ENCODE peak calls at places on chromosome 16, in four cellular contexts. Y is CD8-positive, alpha-beta T cell; K is pancreas; G is colonic mucosa. Z is an unnamed sample.

GRCh38 chr16:84843149-84844048 is 23.6 kb downstream of the CRISPLD2 start:
- DNase-seq in Y (no peak), K (peak), G (no peak), Z (no peak)

GRCh38 chr16:1078579-1079021 is 6.1 kb downstream of the SSTR5 start:
- DNase-seq in Y (no peak), K (peak), G (peak), Z (no peak)

GRCh38 chr16:21626659-21627277 is 25.6 kb downstream of the IGSF6 start:
- DNase-seq in Y (no peak), K (no peak), G (no peak), Z (no peak)

GRCh38 chr16:22191966-22192260 is 14.2 kb upstream of the EEF2K start:
- DNase-seq in Y (peak), K (peak), G (no peak), Z (peak)

GRCh38 chr16:14298374-14299122 is 227.4 kb downstream of the MRTFB start:
- DNase-seq in Y (no peak), K (peak), G (no peak), Z (no peak)

GRCh38 chr16:5379948-5380347 is 282.4 kb upstream of the EEF2KMT start:
- DNase-seq in Y (no peak), K (no peak), G (no peak), Z (no peak)

GRCh38 chr16:73365010-73365409 is 317.1 kb upstream of the ZFHX3 start:
- DNase-seq in Y (no peak), K (no peak), G (no peak), Z (no peak)

GRCh38 chr16:3637371-3637923 is 17.0 kb upstream of the DNASE1 start:
- DNase-seq in Y (peak), K (no peak), G (peak), Z (peak)

GRCh38 chr16:66968847-66969246 is 7.8 kb downstream of the CES3 start:
- DNase-seq in Y (no peak), K (no peak), G (no peak), Z (no peak)

GRCh38 chr16:67941469-67942199 is 2.3 kb downstream of the LCAT start:
- DNase-seq in Y (no peak), K (peak), G (no peak), Z (no peak)

GRCh38 chr16:29745126-29745852 is 501 bp downstream of the C16orf54 start:
- DNase-seq in Y (peak), K (no peak), G (peak), Z (peak)

GRCh38 chr16:30565984-30566383 is 5.5 kb downstream of the ZNF688 start:
- DNase-seq in Y (no peak), K (no peak), G (no peak), Z (no peak)

GRCh38 chr16:16120044-16120381 is 103.3 kb downstream of the ABCC6 start:
- DNase-seq in Y (no peak), K (no peak), G (peak), Z (no peak)

GRCh38 chr16:64094992-64095579 is 1026.8 kb downstream of the CDH11 start:
- DNase-seq in Y (no peak), K (no peak), G (no peak), Z (no peak)

GRCh38 chr16:55505333-55506015 is 3.4 kb upstream of the LPCAT2 start:
- DNase-seq in Y (no peak), K (no peak), G (no peak), Z (no peak)

GRCh38 chr16:58198022-58198683 is at the start of gene CSNK2A2:
- DNase-seq in Y (peak), K (peak), G (peak), Z (peak)
- TF ChIP-seq CTCF in Y (no peak), K (no peak), G (no peak), Z (no peak)

DNA sequence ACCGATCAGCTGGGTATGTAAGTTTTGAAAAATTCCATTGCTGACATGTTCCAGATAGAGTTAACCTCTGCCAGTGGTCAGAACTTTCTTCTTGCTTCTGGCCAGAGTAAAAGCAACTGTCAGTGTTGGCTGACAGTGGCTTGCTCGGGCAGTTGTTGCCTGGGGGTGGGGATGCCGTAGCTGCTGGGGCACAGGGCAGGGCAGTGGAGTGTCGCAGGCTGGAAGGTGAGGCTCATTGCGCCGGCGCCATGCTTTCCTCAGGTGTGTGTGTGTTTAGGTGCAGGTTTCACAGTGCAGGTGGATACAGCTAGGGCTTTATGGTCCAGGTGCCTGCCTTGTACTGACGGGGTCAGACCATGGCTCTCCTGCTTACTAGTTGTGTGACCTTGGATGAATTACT is 156.3 kb downstream of the SNX29 start:
- DNase-seq in Y (no peak), K (no peak), G (no peak), Z (no peak)
- H3K27ac ChIP-seq in Y (no peak), K (no peak), G (no peak), Z (no peak)

DNA sequence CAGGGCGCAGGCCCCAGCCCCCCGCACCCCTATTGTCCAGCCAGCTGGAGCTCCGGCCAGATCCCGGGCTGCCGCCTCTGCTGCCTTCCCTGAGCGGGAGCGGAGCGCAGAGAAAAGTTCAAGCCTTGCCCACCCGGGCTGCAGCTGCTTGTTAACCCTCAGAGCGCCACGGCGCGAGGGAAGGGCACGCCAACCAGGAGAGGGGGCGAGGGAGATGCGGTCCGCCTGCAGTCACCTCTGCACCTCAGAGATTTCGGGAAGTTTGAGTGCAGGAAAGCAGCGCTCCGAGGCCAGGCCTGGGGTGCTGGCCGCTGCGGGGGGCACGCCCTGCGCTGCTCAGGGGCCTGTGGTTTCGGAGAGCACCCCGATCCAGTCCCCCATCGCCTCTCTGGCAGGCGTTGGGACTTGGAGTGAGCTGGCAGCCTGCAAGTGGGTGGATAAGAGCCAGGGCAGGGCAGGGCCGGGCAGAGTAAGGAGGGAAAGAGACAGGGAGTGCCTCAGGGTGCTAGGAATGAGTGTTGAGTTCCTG is 1.1 kb downstream of the CDH13 start:
- DNase-seq in Y (no peak), K (peak), G (no peak), Z (no peak)
- TF ChIP-seq CTCF in Y (no peak), K (no peak), G (no peak), Z (no peak)

DNA sequence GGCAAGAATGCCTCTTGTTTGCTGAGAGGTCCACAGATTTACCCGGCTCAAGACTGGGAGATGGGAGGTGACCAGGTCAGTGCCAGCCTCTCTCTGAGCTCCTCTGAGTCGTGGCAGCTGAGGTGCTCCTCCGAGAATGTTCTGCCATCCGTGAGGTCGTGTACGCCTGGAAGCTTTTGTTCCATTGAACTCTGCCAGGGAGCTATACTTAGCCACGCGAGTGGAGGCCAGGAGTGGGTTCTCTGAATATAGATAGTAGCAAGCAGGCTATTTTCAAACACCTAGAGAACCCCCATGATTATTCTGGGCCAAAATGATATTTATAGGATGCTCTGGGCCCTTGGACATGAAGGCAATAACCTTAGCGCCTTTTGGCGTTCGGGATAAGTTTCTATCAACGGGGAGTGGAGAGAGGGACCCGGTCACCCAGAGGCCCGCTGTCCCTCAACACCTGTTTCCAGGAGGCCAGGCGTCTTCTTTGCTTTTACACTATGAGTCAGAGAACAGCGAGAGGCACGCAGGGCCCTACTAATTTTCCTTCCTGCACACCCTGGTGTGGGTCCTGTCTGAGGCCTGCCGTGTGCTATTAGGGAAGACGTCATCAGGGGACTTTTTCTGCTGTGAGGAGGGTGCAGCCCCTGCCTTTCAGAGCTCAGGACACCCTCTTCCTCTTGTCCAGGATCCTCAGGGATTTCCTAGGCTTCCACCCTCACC is 11.0 kb upstream of the MVD start:
- DNase-seq in Y (no peak), K (no peak), G (no peak), Z (no peak)
- H3K27ac ChIP-seq in Y (no peak), K (no peak), G (no peak), Z (no peak)

GRCh38 chr16:50884066-50884860 is 142.4 kb downstream of the CYLD start:
- DNase-seq in Y (peak), K (no peak), G (no peak), Z (no peak)
- TF ChIP-seq CTCF in Y (no peak), K (no peak), G (no peak), Z (peak)

GRCh38 chr16:57892041-57892440 is 78.9 kb downstream of the CNGB1 start:
- DNase-seq in Y (no peak), K (no peak), G (no peak), Z (no peak)
- H3K27ac ChIP-seq in Y (no peak), K (no peak), G (no peak), Z (no peak)

GRCh38 chr16:51509336-51509735 is 358.3 kb upstream of the SALL1 start:
- DNase-seq in Y (no peak), K (no peak), G (no peak), Z (no peak)
- TF ChIP-seq CTCF in Y (no peak), K (no peak), G (no peak), Z (no peak)

GRCh38 chr16:28260193-28260592 is 32.1 kb upstream of the SBK1 start:
- DNase-seq in Y (no peak), K (no peak), G (no peak), Z (no peak)

GRCh38 chr16:28259781-28260150 is 32.6 kb upstream of the SBK1 start:
- DNase-seq in Y (no peak), K (no peak), G (no peak), Z (no peak)

GRCh38 chr16:28263305-28263704 is 29.0 kb upstream of the SBK1 start:
- DNase-seq in Y (no peak), K (no peak), G (no peak), Z (no peak)

GRCh38 chr16:28259091-28259780 is 33.1 kb upstream of the SBK1 start:
- DNase-seq in Y (no peak), K (no peak), G (no peak), Z (no peak)

GRCh38 chr16:28261916-28262315 is 30.4 kb upstream of the SBK1 start:
- DNase-seq in Y (no peak), K (no peak), G (peak), Z (no peak)
- H3K27ac ChIP-seq in Y (no peak), K (no peak), G (no peak), Z (no peak)

DNA sequence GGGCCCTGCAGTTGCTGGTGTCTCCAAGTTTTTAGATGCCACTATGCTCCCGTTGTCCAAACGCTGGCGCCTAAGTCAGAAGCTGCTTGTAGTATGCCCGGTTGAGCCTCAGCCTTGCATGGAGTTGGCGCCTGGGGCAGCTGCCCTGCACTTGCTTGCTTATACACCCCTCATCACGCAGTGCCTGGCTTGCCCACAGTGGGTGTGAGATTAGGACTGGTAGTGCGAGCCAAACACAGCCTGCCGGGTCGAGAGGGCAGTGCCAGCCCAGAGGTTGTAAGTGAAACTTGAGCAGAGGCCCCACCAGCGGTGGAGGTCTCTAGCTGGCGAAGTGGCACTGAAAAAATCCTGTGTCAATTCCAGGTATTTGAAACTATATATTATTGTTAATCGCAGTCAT is 90.3 kb downstream of the ITFG1 start:
- DNase-seq in Y (no peak), K (peak), G (no peak), Z (no peak)
- TF ChIP-seq CTCF in Y (no peak), K (no peak), G (no peak), Z (no peak)

Z was measured in CD4-positive, alpha-beta T cell.